ENCODE peak calls at places on chromosomes 1 and 21, in ten cellular contexts. V is endothelial cell, J is uterus, B is H9, R is tibial artery, T is foreskin fibroblast, X is AG10803, Q is stomach, K is adrenal gland, G is GM12865. A is an unnamed sample.

GRCh38 chr1:5725855-5726585 is 266.2 kb downstream of the NPHP4 start:
- DNase-seq in G (no peak), T (no peak), B (no peak), J (no peak), Q (no peak), V (no peak), X (no peak), K (no peak), R (no peak), A (no peak)

GRCh38 chr21:26956216-26956615 is 10.7 kb downstream of the ADAMTS5 start:
- DNase-seq in X (no peak), T (no peak), G (no peak), K (no peak), J (no peak), V (no peak), R (no peak), B (no peak), Q (no peak), A (no peak)

GRCh38 chr1:211551628-211552465 is 27.1 kb downstream of the SLC30A1 start:
- DNase-seq in R (no peak), V (no peak), T (peak), G (no peak), K (no peak), X (peak), Q (peak), B (no peak), J (no peak), A (no peak)

GRCh38 chr21:21807598-21807903 is 809.3 kb downstream of the NCAM2 start:
- DNase-seq in K (no peak), V (no peak), G (no peak), J (no peak), B (no peak), R (no peak), Q (no peak), X (no peak), T (no peak), A (no peak)

GRCh38 chr1:43365678-43366077 is 2.1 kb downstream of the ELOVL1 start:
- DNase-seq in K (no peak), X (no peak), G (no peak), V (no peak), B (no peak), R (no peak), J (no peak), Q (no peak), T (no peak), A (no peak)

GRCh38 chr1:26145041-26145959 is 13.6 kb upstream of the FAM110D start:
- DNase-seq in J (peak), G (peak), T (peak), B (peak), V (peak), R (peak), K (peak), Q (peak), X (peak), A (peak)

GRCh38 chr1:58848818-58849411 is 65.1 kb upstream of the JUN start:
- DNase-seq in G (no peak), V (no peak), R (peak), Q (peak), K (peak), T (peak), J (peak), B (peak), X (peak), A (no peak)

GRCh38 chr1:77126309-77126708 is 92.9 kb downstream of the PIGK start:
- DNase-seq in T (peak), X (peak), K (peak), R (no peak), Q (no peak), G (peak), J (no peak), B (peak), V (peak), A (peak)

GRCh38 chr1:40185951-40186864 is 25.0 kb downstream of the RLF start:
- DNase-seq in X (peak), G (peak), B (no peak), T (peak), J (no peak), V (no peak), Q (no peak), K (no peak), R (no peak), A (no peak)

GRCh38 chr1:9009438-9010366 is 16.5 kb downstream of the SLC2A7 start:
- DNase-seq in X (peak), R (no peak), G (peak), J (no peak), T (no peak), B (peak), K (no peak), Q (peak), V (peak), A (peak)

GRCh38 chr1:29793101-29793546 is 556.8 kb downstream of the PTPRU start:
- DNase-seq in V (peak), X (peak), T (peak), B (peak), Q (peak), J (peak), K (peak), G (peak), R (peak), A (peak)

GRCh38 chr1:22527555-22528296 is 35.6 kb upstream of the EPHA8 start:
- DNase-seq in X (no peak), G (no peak), Q (no peak), K (no peak), V (no peak), R (peak), B (peak), T (peak), J (no peak), A (no peak)

GRCh38 chr1:165871311-165872067 is 44.1 kb downstream of the UCK2 start:
- DNase-seq in B (peak), R (no peak), Q (peak), T (peak), G (peak), V (peak), J (no peak), K (peak), X (peak), A (no peak)

GRCh38 chr1:234601217-234602017 is 8.6 kb downstream of the IRF2BP2 start:
- DNase-seq in B (no peak), R (no peak), T (no peak), Q (no peak), X (peak), K (no peak), G (no peak), J (no peak), V (no peak), A (no peak)

GRCh38 chr1:199931666-199932377 is 95.7 kb upstream of the NR5A2 start:
- DNase-seq in R (no peak), B (no peak), V (no peak), X (peak), G (no peak), Q (no peak), K (peak), J (no peak), T (no peak), A (no peak)

GRCh38 chr1:112946683-112947082 is 9.3 kb downstream of the SLC16A1 start:
- DNase-seq in J (no peak), V (no peak), G (no peak), K (no peak), Q (no peak), T (no peak), B (no peak), X (no peak), R (no peak), A (no peak)

GRCh38 chr1:152024228-152024627 is 12.6 kb downstream of the S100A11 start:
- DNase-seq in G (no peak), Q (no peak), B (no peak), K (no peak), R (no peak), X (no peak), J (no peak), T (no peak), V (no peak), A (no peak)

GRCh38 chr1:155051777-155052398 is 772 bp downstream of the ADAM15 start:
- DNase-seq in Q (peak), V (no peak), J (peak), K (peak), X (peak), R (peak), B (no peak), T (no peak), G (no peak), A (peak)

GRCh38 chr1:68319907-68320306 is 87.6 kb upstream of the WLS start:
- DNase-seq in B (no peak), J (no peak), R (no peak), V (no peak), X (no peak), Q (no peak), G (no peak), K (no peak), T (no peak), A (no peak)

GRCh38 chr21:43362928-43363314 is 64.0 kb downstream of the SIK1 start:
- DNase-seq in J (no peak), R (no peak), K (no peak), Q (no peak), V (no peak), B (no peak), T (no peak), G (no peak), X (no peak), A (peak)

GRCh38 chr1:32239335-32239734 is 7.7 kb upstream of the FAM167B start:
- DNase-seq in B (no peak), J (no peak), Q (no peak), X (no peak), T (no peak), G (no peak), V (no peak), K (no peak), R (no peak), A (peak)

GRCh38 chr1:62111084-62111483 is 83.6 kb upstream of the L1TD1 start:
- DNase-seq in B (no peak), J (no peak), X (no peak), R (no peak), Q (no peak), G (no peak), K (no peak), T (no peak), V (no peak), A (no peak)

GRCh38 chr1:9929431-9930385 is 13.5 kb downstream of the LZIC start:
- DNase-seq in G (no peak), X (no peak), B (peak), Q (no peak), R (no peak), J (no peak), V (peak), K (no peak), T (no peak), A (no peak)

GRCh38 chr1:232260045-232260444 is 369.9 kb downstream of the SIPA1L2 start:
- DNase-seq in J (no peak), G (no peak), X (no peak), Q (no peak), K (no peak), B (no peak), R (no peak), T (no peak), V (no peak), A (no peak)

GRCh38 chr1:168512864-168513595 is 30.8 kb downstream of the XCL2 start:
- DNase-seq in B (no peak), X (no peak), T (no peak), Q (no peak), J (no peak), R (no peak), K (no peak), V (no peak), G (no peak), A (no peak)

GRCh38 chr1:192588546-192588945 is 13.0 kb downstream of the RGS1 start:
- DNase-seq in J (no peak), K (no peak), X (peak), V (no peak), G (no peak), Q (no peak), B (no peak), T (no peak), R (no peak), A (no peak)

GRCh38 chr1:29579821-29580425 is 343.6 kb downstream of the PTPRU start:
- DNase-seq in T (peak), K (no peak), R (no peak), X (peak), B (no peak), Q (no peak), V (no peak), J (no peak), G (no peak), A (no peak)

GRCh38 chr1:27026621-27027574 is 14.2 kb upstream of the TENT5B start:
- DNase-seq in G (no peak), V (peak), R (peak), X (peak), B (peak), J (peak), Q (peak), K (peak), T (peak), A (peak)

GRCh38 chr1:67677408-67677807 is 7.6 kb upstream of the GADD45A start:
- DNase-seq in J (no peak), G (no peak), Q (no peak), R (no peak), T (no peak), B (no peak), X (no peak), V (no peak), K (no peak), A (no peak)

GRCh38 chr1:28862571-28863403 is 50.8 kb downstream of the OPRD1 start:
- DNase-seq in R (no peak), J (no peak), Q (no peak), X (no peak), B (no peak), T (no peak), K (no peak), V (no peak), G (no peak), A (no peak)

GRCh38 chr1:180486092-180486491 is 16.3 kb downstream of the ACBD6 start:
- DNase-seq in J (no peak), X (no peak), G (no peak), K (no peak), Q (no peak), V (no peak), R (no peak), T (no peak), B (no peak), A (no peak)

GRCh38 chr21:34093083-34093482 is 19.7 kb downstream of the MRPS6 start:
- DNase-seq in R (no peak), K (no peak), V (no peak), T (no peak), B (no peak), G (no peak), J (no peak), X (peak), Q (no peak), A (no peak)

GRCh38 chr21:34088752-34089151 is 15.4 kb downstream of the MRPS6 start:
- DNase-seq in T (no peak), J (no peak), R (no peak), Q (no peak), G (no peak), K (no peak), B (no peak), X (no peak), V (no peak), A (no peak)

GRCh38 chr21:34091032-34091431 is 17.7 kb downstream of the MRPS6 start:
- DNase-seq in G (no peak), X (no peak), Q (no peak), K (no peak), T (no peak), B (no peak), V (no peak), R (no peak), J (no peak), A (no peak)

GRCh38 chr21:34092241-34092921 is 19.0 kb downstream of the MRPS6 start:
- DNase-seq in V (no peak), G (no peak), Q (no peak), J (no peak), T (no peak), B (no peak), R (no peak), X (no peak), K (no peak), A (no peak)

DNA sequence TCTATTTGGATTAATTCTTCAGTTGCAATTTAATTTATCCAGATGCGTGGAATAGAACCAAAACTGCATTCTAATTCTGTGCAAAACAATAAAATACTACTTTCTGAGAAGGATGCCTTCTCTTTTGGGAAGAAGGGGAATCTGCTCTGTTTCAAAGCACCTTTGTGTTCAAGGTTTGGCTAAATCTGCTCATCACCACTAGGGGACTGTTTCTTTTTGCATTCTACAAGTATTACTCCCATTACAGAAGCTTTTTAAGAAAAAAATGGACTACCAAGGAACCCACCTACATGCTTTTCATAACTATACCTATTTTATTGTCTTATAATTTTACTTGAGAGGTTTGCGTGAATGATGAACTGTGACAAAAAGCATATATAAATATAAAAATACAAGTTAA is 18.2 kb downstream of the MRPS6 start:
- DNase-seq in J (no peak), R (no peak), B (no peak), X (no peak), G (peak), V (no peak), T (no peak), K (no peak), Q (no peak), A (no peak)
- TF ChIP-seq CTCF in J (no peak), R (peak), B (peak), X (peak), G (peak), V (peak), T (peak), K (peak), Q (no peak), A (peak)

GRCh38 chr1:226063362-226064167 is 1.0 kb downstream of the H3-3A start:
- DNase-seq in G (no peak), J (peak), V (peak), B (peak), K (peak), T (peak), Q (peak), R (peak), X (peak), A (peak)

GRCh38 chr1:226060976-226061792 is 1.3 kb upstream of the H3-3A start:
- DNase-seq in R (no peak), V (no peak), T (no peak), Q (no peak), X (no peak), K (no peak), G (no peak), J (no peak), B (no peak), A (no peak)

GRCh38 chr1:226061793-226062557 is 541 bp upstream of the H3-3A start:
- DNase-seq in T (peak), K (peak), J (peak), Q (peak), R (peak), V (peak), X (peak), G (no peak), B (peak), A (peak)

GRCh38 chr1:226064168-226064815 is 1.8 kb downstream of the H3-3A start:
- DNase-seq in K (no peak), J (no peak), R (no peak), G (no peak), B (no peak), V (no peak), T (no peak), Q (peak), X (no peak), A (no peak)

GRCh38 chr1:226062558-226063361 is at the start of gene H3-3A:
- DNase-seq in T (peak), K (peak), V (peak), Q (peak), J (peak), X (peak), G (peak), R (peak), B (peak), A (peak)
- TF ChIP-seq CTCF in T (no peak), K (no peak), V (no peak), Q (peak), J (no peak), X (no peak), G (no peak), R (peak), B (no peak), A (no peak)

DNA sequence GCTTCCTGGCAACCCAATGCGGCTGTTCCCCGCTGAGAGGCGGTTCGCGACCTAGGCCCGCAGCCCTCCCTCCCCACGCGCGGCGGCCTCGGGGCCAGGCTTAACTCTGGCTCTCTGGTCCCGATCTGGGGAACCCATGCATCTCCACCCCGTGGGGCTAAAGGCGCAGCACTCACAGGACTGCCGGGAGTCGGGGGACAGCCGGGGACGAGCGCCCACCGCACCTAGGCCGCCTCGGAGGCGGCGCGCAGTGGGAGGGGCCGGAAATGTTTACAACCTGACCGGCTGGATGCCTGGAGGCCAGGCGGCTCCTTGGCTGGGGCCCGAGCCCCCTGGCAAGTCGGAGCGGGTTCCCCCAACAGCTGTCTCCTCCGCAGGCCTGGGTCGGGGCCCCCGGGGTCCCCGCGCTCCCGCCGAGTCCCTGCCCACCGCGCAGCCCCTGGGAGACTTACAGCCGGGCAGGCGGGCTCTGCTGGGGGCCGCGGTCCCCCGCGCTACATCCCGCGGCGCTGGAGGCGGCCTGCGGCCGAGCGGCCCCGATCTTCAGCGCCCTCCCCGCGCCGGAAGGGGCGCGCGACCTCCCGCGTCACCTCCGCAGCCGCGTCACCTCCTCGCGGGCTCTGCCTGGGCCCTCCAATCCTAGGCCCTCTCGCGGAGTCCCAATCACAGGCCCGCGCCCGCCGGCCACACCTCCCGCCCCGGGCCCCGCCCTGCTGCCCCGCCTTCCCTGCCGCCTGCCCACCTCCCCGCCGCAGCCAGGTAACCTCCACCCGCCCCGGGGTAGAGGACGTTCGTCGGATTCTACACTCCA is at the start of gene ADIPOR1:
- DNase-seq in X (peak), T (peak), V (peak), Q (peak), R (peak), K (peak), J (peak), B (peak), G (peak), A (peak)
- TF ChIP-seq CTCF in X (no peak), T (no peak), V (peak), Q (no peak), R (no peak), K (peak), J (no peak), B (peak), G (peak), A (no peak)

DNA sequence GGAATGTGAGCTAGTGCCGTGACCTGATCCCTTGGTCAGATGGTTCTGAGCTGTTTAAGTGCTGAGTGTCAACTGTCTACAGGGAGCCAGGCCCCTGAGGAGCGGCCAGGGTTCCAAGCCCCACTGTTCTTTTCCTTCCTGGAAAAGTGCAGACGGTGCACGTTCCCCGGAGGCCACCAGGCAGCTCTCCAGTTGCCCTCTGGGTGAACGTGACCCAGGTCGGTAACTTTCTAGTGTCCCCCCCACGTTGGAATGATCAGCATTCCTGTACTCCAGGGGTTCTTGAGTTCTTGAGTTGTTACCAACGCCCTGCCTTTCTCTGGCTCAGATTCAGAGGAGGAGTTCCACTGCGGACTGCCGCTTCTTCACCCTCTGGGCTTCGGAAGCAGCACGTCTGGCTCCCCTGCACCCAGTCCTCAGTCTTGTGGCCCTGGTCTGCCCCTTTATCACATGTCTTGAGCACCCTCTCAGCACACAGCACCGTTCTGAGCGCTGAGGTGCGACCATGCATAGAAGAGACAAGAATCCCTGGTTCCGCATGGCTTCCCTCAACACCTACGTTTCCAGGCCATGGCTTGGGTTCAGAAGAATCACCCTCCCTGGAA is 131.5 kb downstream of the DHRS3 start:
- DNase-seq in J (peak), Q (no peak), K (peak), G (no peak), R (peak), V (no peak), X (peak), B (no peak), T (no peak), A (no peak)
- TF ChIP-seq CTCF in J (no peak), Q (no peak), K (no peak), G (no peak), R (no peak), V (no peak), X (no peak), B (no peak), T (no peak), A (no peak)